ENCODE peak calls at places on chromosome 14, in eight cellular contexts. S is NT2/D1, F is RWPE2, H is Peyer's patch, Z is mesenchymal stem cell, R is GM23248, L is tibial artery, W is cardiac muscle cell. O is an unnamed sample. For H3K4me1, the result is how much of the 10 kb centered on the place peaks cover.

GRCh38 chr14:64688801-64689200 is 15.4 kb upstream of the PLEKHG3 start:
- DNase-seq in L (no peak), Z (no peak), H (no peak), S (no peak), W (no peak), R (no peak), F (no peak), O (no peak)

GRCh38 chr14:93688239-93688666 is 100.0 kb downstream of the PRIMA1 start:
- DNase-seq in W (no peak), S (peak), F (no peak), L (no peak), H (no peak), Z (no peak), R (no peak), O (peak)

GRCh38 chr14:63308723-63309317 is 9.9 kb downstream of the GPHB5 start:
- DNase-seq in Z (no peak), F (no peak), S (no peak), L (no peak), W (peak), H (no peak), R (peak), O (peak)

GRCh38 chr14:80233489-80233888 is 22.2 kb upstream of the DIO2 start:
- DNase-seq in H (no peak), R (no peak), F (no peak), Z (no peak), L (no peak), W (peak), S (no peak), O (no peak)

GRCh38 chr14:102071283-102071998 is 15.4 kb downstream of the HSP90AA1 start:
- DNase-seq in Z (peak), L (no peak), F (no peak), W (no peak), S (no peak), H (no peak), R (peak), O (no peak)

GRCh38 chr14:100176811-100177327 is 17.4 kb upstream of the DEGS2 start:
- DNase-seq in H (no peak), W (no peak), S (no peak), L (no peak), F (no peak), R (no peak), Z (no peak), O (no peak)

GRCh38 chr14:39169541-39169900 is 612 bp downstream of the TRAPPC6B start:
- DNase-seq in R (peak), H (no peak), L (no peak), W (no peak), F (no peak), S (no peak), Z (no peak), O (no peak)

GRCh38 chr14:91363776-91364523 is 53.7 kb downstream of the CCDC88C start:
- DNase-seq in R (no peak), H (no peak), F (no peak), W (no peak), L (no peak), Z (no peak), S (no peak), O (no peak)

GRCh38 chr14:98954347-98955000 is 317.5 kb downstream of the BCL11B start:
- DNase-seq in S (no peak), H (no peak), F (peak), W (no peak), R (no peak), L (no peak), Z (no peak), O (no peak)

GRCh38 chr14:68232643-68233055 is 413.1 kb downstream of the RAD51B start:
- DNase-seq in Z (peak), F (peak), H (peak), W (peak), R (peak), L (peak), S (no peak), O (no peak)

GRCh38 chr14:36588788-36589187 is 6.4 kb upstream of the NKX2-8 start:
- DNase-seq in Z (no peak), F (no peak), R (no peak), S (no peak), H (no peak), W (no peak), L (no peak), O (no peak)

GRCh38 chr14:28766505-28767238 is at the start of gene FOXG1:
- DNase-seq in S (no peak), R (peak), L (no peak), F (no peak), W (peak), Z (no peak), H (no peak), O (peak)

GRCh38 chr14:73833530-73834257 is 17.9 kb upstream of the PTGR2 start:
- DNase-seq in H (no peak), Z (peak), F (no peak), R (peak), L (no peak), S (no peak), W (peak), O (no peak)

GRCh38 chr14:96811265-96811664 is 14.1 kb downstream of the VRK1 start:
- DNase-seq in S (no peak), W (no peak), L (no peak), F (no peak), Z (no peak), R (peak), H (no peak), O (no peak)

DNA sequence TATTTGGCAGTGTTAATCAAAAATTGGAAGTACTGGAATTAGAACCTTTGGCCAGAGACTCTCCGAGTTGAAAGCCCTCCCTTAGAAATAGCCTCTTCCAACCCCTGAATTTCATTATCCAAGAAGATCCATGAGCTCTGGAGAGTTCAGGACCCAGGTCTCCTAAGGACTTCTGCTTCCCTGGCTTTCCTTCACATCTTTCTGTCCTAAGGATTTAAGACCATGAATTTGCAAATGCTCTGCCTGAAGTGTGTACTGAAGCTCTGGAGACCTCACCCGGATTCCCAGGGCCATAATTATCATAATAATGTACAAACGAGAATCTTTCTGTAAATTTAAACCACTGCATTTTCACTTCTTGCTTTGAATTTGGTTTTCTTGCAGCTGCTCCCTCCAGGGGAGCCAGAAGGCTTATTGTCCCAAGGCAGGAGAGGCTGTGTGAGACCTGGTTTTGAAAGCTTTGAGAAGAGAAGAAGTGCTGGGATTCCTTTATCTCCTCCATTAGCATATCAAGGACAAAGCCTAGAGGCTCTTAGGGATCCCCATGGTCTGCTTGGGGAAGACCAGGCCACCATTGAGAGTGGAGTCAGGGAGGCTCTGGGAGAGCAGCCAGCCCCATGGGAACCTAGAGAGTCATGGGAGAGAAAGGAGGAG is 41.1 kb downstream of the GLRX5 start:
- DNase-seq in F (no peak), W (no peak), S (peak), L (no peak), H (no peak), Z (no peak), R (no peak), O (peak)
- H3K4me3 ChIP-seq in F (no peak), W (no peak), S (no peak), L (no peak), H (no peak), Z (no peak), R (no peak), O (no peak)

DNA sequence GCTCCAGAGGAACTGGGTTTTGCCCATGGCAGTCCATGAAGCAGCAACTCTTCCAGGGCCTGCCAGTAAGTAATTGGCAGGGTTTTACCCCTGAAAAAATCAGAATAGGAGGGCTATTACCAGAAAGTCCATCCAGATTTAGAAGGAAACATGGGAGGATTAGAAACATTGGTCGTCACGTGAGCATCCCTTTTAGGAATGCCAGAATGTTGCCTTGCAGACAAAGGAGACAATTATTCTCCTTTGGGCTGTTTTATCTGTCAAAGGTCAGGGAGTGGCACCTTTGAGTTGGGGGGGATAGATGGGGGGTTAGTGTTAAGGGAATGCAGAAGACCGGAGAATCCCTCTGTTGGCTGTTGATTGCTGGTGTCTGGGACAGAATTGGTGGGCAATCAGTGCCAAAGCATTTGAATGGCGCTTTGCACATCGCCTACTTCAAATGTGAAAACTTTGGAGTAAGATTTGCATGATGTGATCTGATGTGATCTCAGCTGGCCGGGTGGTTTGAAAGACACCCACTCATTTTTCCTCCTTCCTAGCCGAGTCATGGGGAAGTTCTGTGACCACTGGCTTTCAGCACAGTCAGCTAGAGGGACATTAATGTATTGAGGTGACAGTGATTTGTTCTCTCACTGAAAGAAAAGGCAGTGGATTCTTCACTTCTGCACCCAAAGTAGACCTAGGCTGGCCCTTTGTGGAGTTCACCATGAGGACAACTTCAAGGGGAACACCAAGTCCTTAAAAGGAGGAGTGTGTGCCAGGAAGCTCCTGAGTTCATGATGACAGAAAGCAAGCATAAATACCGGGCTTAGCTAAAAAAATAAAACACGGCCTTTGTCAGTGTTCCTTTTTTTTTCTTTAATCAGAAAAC is 31.4 kb downstream of the FLVCR2 start:
- DNase-seq in F (no peak), R (peak), S (no peak), L (no peak), Z (no peak), W (no peak), H (no peak), O (no peak)
- H3K4me1 ChIP-seq in F (under half), R (under half), S (under half), L (under half), Z (under half), W (under half), H (under half), O (under half)

GRCh38 chr14:105489607-105490317 is 1.3 kb upstream of the TEDC1 start:
- DNase-seq in R (peak), S (peak), F (no peak), Z (peak), H (peak), L (peak), W (peak), O (peak)
- H3K4me3 ChIP-seq in R (peak), S (peak), F (peak), Z (peak), H (peak), L (peak), W (peak), O (peak)

DNA sequence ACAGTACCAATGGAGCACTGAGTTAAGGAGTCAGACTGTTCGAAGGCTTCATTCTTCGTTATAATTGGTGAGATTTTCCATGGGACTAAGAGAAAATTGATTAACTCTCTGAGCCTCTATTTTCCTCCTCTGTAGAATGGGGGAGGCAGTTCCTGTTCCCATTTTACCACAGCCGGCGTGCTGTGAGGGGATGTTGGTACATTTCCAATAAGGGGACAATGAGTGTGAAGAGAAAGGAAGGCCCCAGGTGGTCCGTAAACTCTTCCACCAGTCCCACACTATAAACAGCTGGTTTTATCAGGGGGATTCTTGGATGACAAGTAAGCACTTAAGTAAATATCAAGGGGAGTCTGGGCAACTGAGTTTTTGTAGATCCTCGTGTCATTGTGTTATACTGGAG is 109.9 kb downstream of the DAD1 start:
- DNase-seq in F (no peak), L (no peak), W (no peak), S (no peak), Z (no peak), R (no peak), H (no peak), O (no peak)
- H3K4me1 ChIP-seq in F (under half), L (under half), W (under half), S (under half), Z (under half), R (under half), H (under half), O (half or more)

O was measured in HAP-1.